ENCODE peak calls at places on chromosomes 2 and 18, in nine cellular contexts. H is mesothelial cell of epicardium, D is iris pigment epithelial cell, E is neural crest cell, P is Panc1, S is H7, I is AG09309, F is GM13977, Y is NCI-H2081. X is an unnamed sample.

GRCh38 chr18:48992791-48993555 is 42.2 kb upstream of the SMAD7 start:
- DNase-seq in H (no peak), D (no peak), E (no peak), P (no peak), S (no peak), I (no peak), F (peak; percentile 66), Y (no peak), X (peak; percentile 53)

GRCh38 chr2:137187258-137187657 is 421.9 kb downstream of the THSD7B start:
- DNase-seq in H (no peak), D (no peak), E (no peak), P (no peak), S (no peak), I (no peak), F (no peak), Y (no peak), X (no peak)

GRCh38 chr2:183665976-183666375 is 541.7 kb downstream of the NUP35 start:
- DNase-seq in H (no peak), D (peak; percentile 3), E (no peak), P (no peak), S (no peak), I (no peak), F (no peak), Y (no peak), X (peak; percentile 46)

GRCh38 chr18:57856707-57857280 is 53.7 kb upstream of the ATP8B1 start:
- DNase-seq in H (no peak), D (no peak), E (no peak), P (no peak), S (no peak), I (no peak), F (no peak), Y (no peak), X (peak; percentile 74)

GRCh38 chr18:55833543-55833942 is 245.6 kb upstream of the TCF4 start:
- DNase-seq in H (no peak), D (peak; percentile 99), E (no peak), P (peak; percentile 43), S (no peak), I (peak; percentile 92), F (no peak), Y (no peak), X (peak; percentile 92)

GRCh38 chr2:238967978-238968360 is 120.1 kb downstream of the TWIST2 start:
- DNase-seq in H (no peak), D (no peak), E (no peak), P (no peak), S (no peak), I (no peak), F (no peak), Y (no peak), X (no peak)

GRCh38 chr2:44268259-44268649 is 7.0 kb upstream of the SLC3A1 start:
- DNase-seq in H (no peak), D (peak; percentile 59), E (no peak), P (no peak), S (no peak), I (no peak), F (no peak), Y (no peak), X (peak; percentile 80)

GRCh38 chr2:164314148-164314547 is 307.1 kb downstream of the GRB14 start:
- DNase-seq in H (no peak), D (peak; percentile 23), E (no peak), P (no peak), S (no peak), I (no peak), F (no peak), Y (no peak), X (no peak)

GRCh38 chr2:222811828-222812227 is 49.0 kb upstream of the ACSL3 start:
- DNase-seq in H (no peak), D (no peak), E (no peak), P (no peak), S (no peak), I (no peak), F (no peak), Y (no peak), X (no peak)

X was measured in mesendoderm.